ENCODE peak calls at places on chromosomes 6 and 20, in nine cellular contexts. J, N, I, R, H, W, A, K and C are unnamed samples.
A peak's percentile ranks its signal among the peaks of the same experiment; 100 is the strongest.

GRCh38 chr6:39576556-39577303 is 148.5 kb downstream of the KIF6 start:
- DNase-seq in J (no peak), N (no peak), I (no peak), R (no peak), H (no peak), W (no peak), A (no peak), K (no peak), C (no peak)

GRCh38 chr6:13272131-13273046 is 55.9 kb downstream of the TBC1D7 start:
- DNase-seq in J (no peak), N (no peak), I (no peak), R (no peak), H (no peak), W (peak; percentile 43), A (no peak), K (no peak), C (no peak)

GRCh38 chr6:101129851-101130250 is 248.7 kb upstream of the ASCC3 start:
- DNase-seq in J (no peak), N (no peak), I (no peak), R (no peak), H (no peak), W (no peak), A (no peak), K (no peak), C (no peak)

GRCh38 chr20:11296221-11296620 is 621.5 kb upstream of the BTBD3 start:
- DNase-seq in J (no peak), N (no peak), I (no peak), R (no peak), H (no peak), W (no peak), A (no peak), K (no peak), C (no peak)

GRCh38 chr6:11425431-11425871 is 112.1 kb upstream of the TMEM170B start:
- DNase-seq in J (no peak), N (no peak), I (no peak), R (no peak), H (no peak), W (no peak), A (no peak), K (no peak), C (no peak)

GRCh38 chr6:52087498-52087999 is at the start of gene PKHD1:
- DNase-seq in J (peak; percentile 1), N (no peak), I (peak; percentile 13), R (no peak), H (no peak), W (no peak), A (no peak), K (no peak), C (no peak)

GRCh38 chr6:116662186-116662585 is 6.4 kb downstream of the ZUP1 start:
- DNase-seq in J (no peak), N (no peak), I (peak; percentile 6), R (no peak), H (no peak), W (no peak), A (no peak), K (no peak), C (no peak)

GRCh38 chr6:105550961-105551625 is 148.2 kb upstream of the PREP start:
- DNase-seq in J (no peak), N (no peak), I (peak; percentile 28), R (no peak), H (no peak), W (no peak), A (no peak), K (no peak), C (no peak)

GRCh38 chr6:25332165-25332564 is 53.0 kb downstream of the CARMIL1 start:
- DNase-seq in J (no peak), N (no peak), I (no peak), R (no peak), H (no peak), W (no peak), A (no peak), K (no peak), C (no peak)

GRCh38 chr6:25332671-25333071 is 53.5 kb downstream of the CARMIL1 start:
- DNase-seq in J (no peak), N (no peak), I (no peak), R (no peak), H (no peak), W (no peak), A (no peak), K (no peak), C (no peak)

GRCh38 chr6:25331085-25331685 is 52.0 kb downstream of the CARMIL1 start:
- DNase-seq in J (no peak), N (no peak), I (no peak), R (no peak), H (no peak), W (no peak), A (no peak), K (no peak), C (no peak)

GRCh38 chr6:25334793-25335192 is 55.6 kb downstream of the CARMIL1 start:
- DNase-seq in J (no peak), N (no peak), I (no peak), R (no peak), H (no peak), W (no peak), A (no peak), K (no peak), C (no peak)

GRCh38 chr6:25333471-25333870 is 54.3 kb downstream of the CARMIL1 start:
- DNase-seq in J (no peak), N (no peak), I (no peak), R (no peak), H (no peak), W (no peak), A (no peak), K (no peak), C (no peak)
- H3K4me1 ChIP-seq in J (peaks cover 30% of the 10 kb centered on the region), N (no peaks in the 10 kb centered on the region), I (peaks cover 5% of the 10 kb centered on the region), R (peaks cover 2% of the 10 kb centered on the region), H (no peaks in the 10 kb centered on the region), W (peaks cover 17% of the 10 kb centered on the region), A (no peaks in the 10 kb centered on the region), K (no peaks in the 10 kb centered on the region), C (peaks cover 6% of the 10 kb centered on the region)

DNA sequence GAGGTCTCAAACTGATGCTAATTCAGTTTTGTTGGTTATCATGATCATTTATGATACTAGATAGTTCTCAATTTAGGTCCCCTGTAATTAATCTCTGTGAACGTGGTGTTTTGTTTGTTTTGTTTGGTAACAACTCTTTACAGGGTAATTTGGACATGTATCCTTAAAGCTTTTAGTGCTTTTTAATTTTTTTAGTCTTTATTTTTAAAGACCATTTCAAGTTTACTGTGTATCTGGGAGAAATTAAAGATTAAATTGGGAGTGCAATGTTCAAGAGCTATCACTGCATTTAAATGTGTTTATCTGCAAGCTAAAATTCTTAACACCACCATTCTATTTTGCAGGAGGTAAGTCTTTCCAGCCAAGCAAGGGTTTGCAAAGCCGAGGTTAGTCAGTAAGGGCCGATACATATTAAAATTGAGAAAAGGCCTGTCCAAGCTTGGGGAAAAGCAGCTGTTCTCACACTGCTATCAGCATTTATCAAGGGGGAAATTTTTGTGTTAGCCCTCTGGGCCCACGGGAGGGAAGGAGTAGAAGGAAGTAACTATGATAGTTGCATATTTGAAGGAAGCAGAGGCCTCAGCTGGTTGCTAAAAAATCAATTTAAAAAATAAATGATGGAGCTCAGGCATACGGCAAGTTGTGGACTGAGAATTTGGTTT is 59.4 kb upstream of the ZNF217 start:
- DNase-seq in J (peak; percentile 46), N (no peak), I (no peak), R (no peak), H (no peak), W (no peak), A (peak; percentile 58), K (no peak), C (no peak)
- H3K4me1 ChIP-seq in J (peaks cover 36% of the 10 kb centered on the region), N (peaks cover 21% of the 10 kb centered on the region), I (peaks cover 20% of the 10 kb centered on the region), R (peaks cover 2% of the 10 kb centered on the region), H (peaks cover 16% of the 10 kb centered on the region), W (peaks cover 39% of the 10 kb centered on the region), A (peaks cover 27% of the 10 kb centered on the region), K (peaks cover 53% of the 10 kb centered on the region), C (peaks cover 20% of the 10 kb centered on the region)

GRCh38 chr6:125827788-125828313 is 37.1 kb downstream of the NCOA7 start:
- DNase-seq in J (no peak), N (no peak), I (no peak), R (no peak), H (no peak), W (no peak), A (no peak), K (no peak), C (no peak)

GRCh38 chr6:125826695-125827463 is 36.1 kb downstream of the NCOA7 start:
- DNase-seq in J (no peak), N (no peak), I (no peak), R (no peak), H (no peak), W (no peak), A (no peak), K (no peak), C (no peak)

GRCh38 chr6:125831660-125832059 is 40.9 kb downstream of the NCOA7 start:
- DNase-seq in J (no peak), N (peak; percentile 19), I (no peak), R (no peak), H (no peak), W (no peak), A (no peak), K (no peak), C (no peak)

GRCh38 chr6:125829433-125829832 is 38.7 kb downstream of the NCOA7 start:
- DNase-seq in J (no peak), N (peak; percentile 49), I (no peak), R (no peak), H (no peak), W (no peak), A (no peak), K (no peak), C (no peak)

DNA sequence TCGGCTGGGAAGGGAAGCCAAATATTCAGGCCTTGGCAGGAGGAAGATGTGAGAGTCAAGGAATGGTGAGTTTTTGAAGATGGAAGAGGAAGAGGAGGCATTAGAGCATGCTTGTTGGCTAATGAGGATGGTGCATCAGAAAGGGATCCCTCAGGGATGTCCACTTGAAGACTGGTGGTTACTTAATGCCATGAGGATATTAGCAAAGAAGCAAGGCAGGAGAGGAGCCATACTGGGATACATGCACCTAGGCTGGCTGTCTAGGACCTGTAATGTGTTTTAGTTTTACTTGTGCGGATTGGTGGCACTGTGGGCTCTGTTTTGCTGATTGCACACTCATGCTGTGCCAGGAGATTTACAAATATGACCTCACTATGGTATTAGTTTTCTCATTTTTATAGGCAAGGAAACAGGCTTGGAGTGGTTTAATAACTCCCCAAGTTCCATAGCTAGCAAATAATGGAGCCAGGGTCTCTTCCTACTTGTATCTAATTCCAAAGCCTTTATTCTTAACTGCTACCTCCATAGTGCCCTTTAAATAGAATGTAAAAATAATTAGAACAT is 37.8 kb downstream of the NCOA7 start:
- DNase-seq in J (no peak), N (no peak), I (no peak), R (no peak), H (no peak), W (no peak), A (no peak), K (no peak), C (no peak)
- H3K4me1 ChIP-seq in J (peaks cover 8% of the 10 kb centered on the region), N (peaks cover 35% of the 10 kb centered on the region), I (no peaks in the 10 kb centered on the region), R (peaks cover 1% of the 10 kb centered on the region), H (peaks cover 35% of the 10 kb centered on the region), W (peaks cover 46% of the 10 kb centered on the region), A (peaks cover under 1% of the 10 kb centered on the region), K (no peaks in the 10 kb centered on the region), C (no peaks in the 10 kb centered on the region)

DNA sequence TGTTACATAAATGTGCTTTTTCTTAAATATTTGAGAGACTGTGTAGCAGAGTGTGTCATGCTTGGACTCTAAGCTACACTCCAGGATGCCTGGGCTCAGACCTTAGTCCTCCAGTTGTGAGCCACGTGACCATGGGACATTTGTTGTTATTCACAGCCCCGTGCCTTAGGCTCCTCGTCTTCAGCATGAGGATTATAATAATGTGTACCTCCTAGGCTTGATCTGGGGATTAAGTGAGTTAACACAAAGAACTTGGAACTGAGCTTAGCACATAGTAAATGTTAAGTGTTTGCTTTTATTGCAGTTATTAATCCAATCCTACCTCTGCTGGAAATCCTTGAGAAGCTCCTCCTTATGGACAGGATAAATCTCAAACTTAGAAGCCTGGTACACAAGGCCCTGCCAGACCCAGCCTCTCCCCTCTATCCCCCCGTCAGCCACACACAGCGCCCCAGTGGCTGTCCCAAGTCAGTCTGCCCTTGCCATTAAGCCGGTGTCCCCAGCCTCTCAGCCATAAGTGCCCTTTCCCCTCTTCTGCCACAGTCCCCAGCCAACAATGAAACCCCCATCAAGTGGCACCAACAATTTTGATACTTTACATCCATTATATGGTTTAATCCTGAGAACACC is 177.5 kb downstream of the TMEM242 start:
- DNase-seq in J (no peak), N (no peak), I (peak; percentile 50), R (no peak), H (no peak), W (no peak), A (no peak), K (no peak), C (no peak)
- H3K4me1 ChIP-seq in J (peaks cover 24% of the 10 kb centered on the region), N (peaks cover 15% of the 10 kb centered on the region), I (peaks cover 39% of the 10 kb centered on the region), R (peaks cover 24% of the 10 kb centered on the region), H (no peaks in the 10 kb centered on the region), W (peaks cover 61% of the 10 kb centered on the region), A (peaks cover 24% of the 10 kb centered on the region), K (peaks cover 56% of the 10 kb centered on the region), C (peaks cover 55% of the 10 kb centered on the region)